ENCODE peak calls at places on chromosomes 1 and 21, in four cellular contexts. One of them, this sample, is unnamed.

GRCh38 chr1:74771913-74772515 is 39.1 kb downstream of the TYW3 start:
- DNase-seq in AG09309: peak
- DNase-seq in epithelial cell of proximal tubule: no peak
- DNase-seq in astrocyte of the spinal cord: peak
- DNase-seq in this sample: peak

GRCh38 chr1:81453345-81453703 is 347.4 kb upstream of the ADGRL2 start:
- DNase-seq in epithelial cell of proximal tubule: no peak
- DNase-seq in astrocyte of the spinal cord: no peak
- DNase-seq in AG09309: no peak
- DNase-seq in this sample: no peak

GRCh38 chr1:25914074-25914995 is 8.1 kb upstream of the STMN1 start:
- DNase-seq in AG09309: no peak
- DNase-seq in astrocyte of the spinal cord: no peak
- DNase-seq in epithelial cell of proximal tubule: no peak
- DNase-seq in this sample: peak

GRCh38 chr1:117575586-117576225 is 30.1 kb upstream of the TENT5C start:
- DNase-seq in AG09309: no peak
- DNase-seq in epithelial cell of proximal tubule: no peak
- DNase-seq in astrocyte of the spinal cord: no peak
- DNase-seq in this sample: no peak

GRCh38 chr21:42316891-42317290 is 1.7 kb upstream of the TFF3 start:
- DNase-seq in astrocyte of the spinal cord: no peak
- DNase-seq in AG09309: no peak
- DNase-seq in epithelial cell of proximal tubule: no peak
- DNase-seq in this sample: no peak

GRCh38 chr1:111990878-111991760 is 1.7 kb upstream of the KCND3 start:
- DNase-seq in AG09309: peak
- DNase-seq in astrocyte of the spinal cord: no peak
- DNase-seq in epithelial cell of proximal tubule: no peak
- DNase-seq in this sample: peak

GRCh38 chr1:192809286-192810252 is 730 bp downstream of the RGS2 start:
- DNase-seq in astrocyte of the spinal cord: peak
- DNase-seq in AG09309: no peak
- DNase-seq in epithelial cell of proximal tubule: no peak
- DNase-seq in this sample: peak

GRCh38 chr1:190479028-190479427 is 1.4 kb upstream of the BRINP3 start:
- DNase-seq in astrocyte of the spinal cord: no peak
- DNase-seq in AG09309: no peak
- DNase-seq in epithelial cell of proximal tubule: no peak
- DNase-seq in this sample: peak

GRCh38 chr21:45019076-45019886 is 55.1 kb upstream of the ADARB1 start:
- DNase-seq in AG09309: no peak
- DNase-seq in epithelial cell of proximal tubule: no peak
- DNase-seq in astrocyte of the spinal cord: no peak
- DNase-seq in this sample: no peak

GRCh38 chr1:3283849-3284248 is 170.6 kb upstream of the ARHGEF16 start:
- DNase-seq in astrocyte of the spinal cord: peak
- DNase-seq in epithelial cell of proximal tubule: no peak
- DNase-seq in AG09309: no peak
- DNase-seq in this sample: peak

GRCh38 chr1:175019524-175019923 is 3.7 kb downstream of the MRPS14 start:
- DNase-seq in epithelial cell of proximal tubule: no peak
- DNase-seq in AG09309: no peak
- DNase-seq in astrocyte of the spinal cord: no peak
- DNase-seq in this sample: no peak

GRCh38 chr1:37575692-37576091 is 19.0 kb downstream of the DNALI1 start:
- DNase-seq in astrocyte of the spinal cord: peak
- DNase-seq in AG09309: no peak
- DNase-seq in epithelial cell of proximal tubule: no peak
- DNase-seq in this sample: peak

GRCh38 chr1:209769171-209769904 is 13.5 kb downstream of the TRAF3IP3 start:
- DNase-seq in epithelial cell of proximal tubule: no peak
- DNase-seq in AG09309: peak
- DNase-seq in astrocyte of the spinal cord: peak
- DNase-seq in this sample: peak

GRCh38 chr21:23936224-23936623 is 1671.1 kb downstream of the MRPL39 start:
- DNase-seq in epithelial cell of proximal tubule: no peak
- DNase-seq in astrocyte of the spinal cord: peak
- DNase-seq in AG09309: no peak
- DNase-seq in this sample: peak

GRCh38 chr1:4796161-4796998 is 142.0 kb downstream of the AJAP1 start:
- DNase-seq in epithelial cell of proximal tubule: no peak
- DNase-seq in AG09309: no peak
- DNase-seq in astrocyte of the spinal cord: no peak
- DNase-seq in this sample: no peak

GRCh38 chr1:180116964-180117763 is 37.5 kb upstream of the QSOX1 start:
- DNase-seq in epithelial cell of proximal tubule: no peak
- DNase-seq in AG09309: no peak
- DNase-seq in astrocyte of the spinal cord: no peak
- DNase-seq in this sample: peak

GRCh38 chr1:5882367-5883128 is 109.7 kb downstream of the NPHP4 start:
- DNase-seq in epithelial cell of proximal tubule: no peak
- DNase-seq in AG09309: no peak
- DNase-seq in astrocyte of the spinal cord: no peak
- DNase-seq in this sample: no peak

GRCh38 chr1:209803568-209803967 is 2.4 kb downstream of the IRF6 start:
- DNase-seq in epithelial cell of proximal tubule: no peak
- DNase-seq in AG09309: no peak
- DNase-seq in astrocyte of the spinal cord: no peak
- DNase-seq in this sample: no peak

GRCh38 chr1:181111559-181111958 is 23.1 kb downstream of the IER5 start:
- DNase-seq in AG09309: no peak
- DNase-seq in epithelial cell of proximal tubule: no peak
- DNase-seq in astrocyte of the spinal cord: no peak
- DNase-seq in this sample: peak

GRCh38 chr1:162678439-162678838 is 46.2 kb downstream of the DDR2 start:
- DNase-seq in epithelial cell of proximal tubule: peak
- DNase-seq in astrocyte of the spinal cord: peak
- DNase-seq in AG09309: no peak
- DNase-seq in this sample: peak

GRCh38 chr1:30726254-30726653 is 2.9 kb upstream of the MATN1 start:
- DNase-seq in astrocyte of the spinal cord: no peak
- DNase-seq in epithelial cell of proximal tubule: no peak
- DNase-seq in AG09309: no peak
- DNase-seq in this sample: no peak

GRCh38 chr1:109312978-109313775 is 6.4 kb upstream of the MYBPHL start:
- DNase-seq in AG09309: no peak
- DNase-seq in epithelial cell of proximal tubule: no peak
- DNase-seq in astrocyte of the spinal cord: no peak
- DNase-seq in this sample: peak

GRCh38 chr1:244313346-244313745 is 138.4 kb downstream of the ADSS2 start:
- DNase-seq in AG09309: no peak
- DNase-seq in epithelial cell of proximal tubule: no peak
- DNase-seq in astrocyte of the spinal cord: no peak
- DNase-seq in this sample: no peak

GRCh38 chr1:164311376-164311775 is 247.6 kb upstream of the PBX1 start:
- DNase-seq in AG09309: no peak
- DNase-seq in astrocyte of the spinal cord: peak
- DNase-seq in epithelial cell of proximal tubule: no peak
- DNase-seq in this sample: no peak

GRCh38 chr1:157163273-157164127 is 25.3 kb upstream of the ETV3 start:
- DNase-seq in astrocyte of the spinal cord: peak
- DNase-seq in AG09309: no peak
- DNase-seq in epithelial cell of proximal tubule: no peak
- DNase-seq in this sample: peak

GRCh38 chr1:31627930-31628421 is 10.5 kb downstream of the HCRTR1 start:
- DNase-seq in AG09309: no peak
- DNase-seq in epithelial cell of proximal tubule: no peak
- DNase-seq in astrocyte of the spinal cord: peak
- DNase-seq in this sample: peak

GRCh38 chr21:27741736-27742135 is 774.8 kb upstream of the ADAMTS5 start:
- DNase-seq in astrocyte of the spinal cord: no peak
- DNase-seq in AG09309: no peak
- DNase-seq in epithelial cell of proximal tubule: no peak
- DNase-seq in this sample: peak

GRCh38 chr1:223301346-223301745 is 62.6 kb downstream of the SUSD4 start:
- DNase-seq in astrocyte of the spinal cord: no peak
- DNase-seq in epithelial cell of proximal tubule: no peak
- DNase-seq in AG09309: no peak
- DNase-seq in this sample: no peak

GRCh38 chr1:8858112-8858668 is 20.3 kb downstream of the ENO1 start:
- DNase-seq in AG09309: no peak
- DNase-seq in astrocyte of the spinal cord: peak
- DNase-seq in epithelial cell of proximal tubule: no peak
- DNase-seq in this sample: peak

GRCh38 chr1:119676571-119677206 is 28.6 kb upstream of the ZNF697 start:
- DNase-seq in AG09309: no peak
- DNase-seq in epithelial cell of proximal tubule: no peak
- DNase-seq in astrocyte of the spinal cord: no peak
- DNase-seq in this sample: no peak

GRCh38 chr1:158055854-158056253 is 62.4 kb downstream of the KIRREL1 start:
- DNase-seq in astrocyte of the spinal cord: no peak
- DNase-seq in AG09309: no peak
- DNase-seq in epithelial cell of proximal tubule: no peak
- DNase-seq in this sample: no peak

GRCh38 chr1:95179205-95180001 is 54.6 kb upstream of the RWDD3 start:
- DNase-seq in epithelial cell of proximal tubule: no peak
- DNase-seq in astrocyte of the spinal cord: no peak
- DNase-seq in AG09309: no peak
- DNase-seq in this sample: no peak

GRCh38 chr1:228064296-228064695 is 18.2 kb upstream of the ARF1 start:
- DNase-seq in epithelial cell of proximal tubule: no peak
- DNase-seq in AG09309: no peak
- DNase-seq in astrocyte of the spinal cord: no peak
- DNase-seq in this sample: no peak

DNA sequence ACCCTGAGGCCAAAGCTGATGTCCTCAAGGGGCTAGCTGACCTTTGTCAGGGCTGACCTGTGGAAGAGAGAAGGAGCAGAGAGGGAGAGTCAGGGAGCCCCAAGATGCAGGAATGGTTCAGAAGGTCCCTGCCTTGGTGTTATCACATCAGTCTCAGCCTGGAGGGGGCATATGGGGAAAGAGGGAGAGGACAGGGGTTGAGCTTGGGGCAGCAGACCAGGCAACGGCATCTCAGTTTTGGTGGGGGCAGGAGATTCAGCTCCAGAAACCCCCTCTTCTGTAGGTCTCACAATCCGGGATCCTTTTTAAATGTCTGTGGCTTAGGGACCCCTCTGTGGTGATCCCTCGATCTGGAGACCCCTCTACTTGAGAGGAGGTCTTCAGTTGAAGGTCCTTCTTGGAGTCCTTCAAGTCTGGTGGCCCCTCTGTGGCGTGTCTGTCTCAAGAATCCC is 802 bp downstream of the S100A13 start:
- DNase-seq in AG09309: no peak
- DNase-seq in epithelial cell of proximal tubule: no peak
- DNase-seq in astrocyte of the spinal cord: no peak
- DNase-seq in this sample: no peak
- H3K4me3 ChIP-seq in AG09309: peak
- H3K4me3 ChIP-seq in epithelial cell of proximal tubule: peak
- H3K4me3 ChIP-seq in astrocyte of the spinal cord: peak
- H3K4me3 ChIP-seq in this sample: peak

GRCh38 chr1:39761557-39762260 is 9.4 kb downstream of the OXCT2 start:
- DNase-seq in epithelial cell of proximal tubule: no peak
- DNase-seq in astrocyte of the spinal cord: no peak
- DNase-seq in AG09309: no peak
- DNase-seq in this sample: no peak

GRCh38 chr1:39761016-39761415 is 10.1 kb downstream of the OXCT2 start:
- DNase-seq in AG09309: no peak
- DNase-seq in astrocyte of the spinal cord: no peak
- DNase-seq in epithelial cell of proximal tubule: no peak
- DNase-seq in this sample: no peak

GRCh38 chr1:39759436-39759726 is 11.8 kb downstream of the OXCT2 start:
- DNase-seq in epithelial cell of proximal tubule: no peak
- DNase-seq in astrocyte of the spinal cord: no peak
- DNase-seq in AG09309: no peak
- DNase-seq in this sample: no peak

GRCh38 chr1:39758556-39759435 is 12.4 kb downstream of the OXCT2 start:
- DNase-seq in astrocyte of the spinal cord: no peak
- DNase-seq in epithelial cell of proximal tubule: no peak
- DNase-seq in AG09309: no peak
- DNase-seq in this sample: no peak

GRCh38 chr1:39760074-39761008 is 10.8 kb downstream of the OXCT2 start:
- DNase-seq in astrocyte of the spinal cord: no peak
- DNase-seq in AG09309: no peak
- DNase-seq in epithelial cell of proximal tubule: no peak
- DNase-seq in this sample: no peak
- TF ChIP-seq CTCF in astrocyte of the spinal cord: no peak
- TF ChIP-seq CTCF in AG09309: no peak
- TF ChIP-seq CTCF in epithelial cell of proximal tubule: no peak
- TF ChIP-seq CTCF in this sample: no peak

GRCh38 chr1:23357112-23357908 is 12.3 kb downstream of the ZNF436 start:
- DNase-seq in AG09309: no peak
- DNase-seq in epithelial cell of proximal tubule: no peak
- DNase-seq in astrocyte of the spinal cord: no peak
- DNase-seq in this sample: no peak
- H3K4me3 ChIP-seq in AG09309: no peak
- H3K4me3 ChIP-seq in epithelial cell of proximal tubule: no peak
- H3K4me3 ChIP-seq in astrocyte of the spinal cord: no peak
- H3K4me3 ChIP-seq in this sample: no peak

GRCh38 chr1:184428604-184429003 is 41.8 kb downstream of the C1orf21 start:
- DNase-seq in astrocyte of the spinal cord: no peak
- DNase-seq in AG09309: no peak
- DNase-seq in epithelial cell of proximal tubule: no peak
- DNase-seq in this sample: no peak
- TF ChIP-seq CTCF in astrocyte of the spinal cord: no peak
- TF ChIP-seq CTCF in AG09309: no peak
- TF ChIP-seq CTCF in epithelial cell of proximal tubule: peak
- TF ChIP-seq CTCF in this sample: no peak

GRCh38 chr1:89692601-89693503 is 59.9 kb downstream of the LRRC8C start:
- DNase-seq in AG09309: no peak
- DNase-seq in astrocyte of the spinal cord: no peak
- DNase-seq in epithelial cell of proximal tubule: no peak
- DNase-seq in this sample: peak
- H3K4me3 ChIP-seq in AG09309: no peak
- H3K4me3 ChIP-seq in astrocyte of the spinal cord: no peak
- H3K4me3 ChIP-seq in epithelial cell of proximal tubule: no peak
- H3K4me3 ChIP-seq in this sample: no peak